ENCODE peak calls at places on chromosomes 11 and 22, in six cellular contexts. F is mucosa of gallbladder; B is stimulated activated naive CD4-positive, alpha-beta T cell; R is stimulated activated CD4-positive, alpha-beta T cell treated with anti-CD3 and anti-CD28 coated beads, Interleukin-12 subunit alpha, Interleukin-12 subunit beta, amount 100 ng/mL, for 24 hours; N is RCC 7860; L is GM23248. K is an unnamed sample.
A peak's percentile ranks its signal among the peaks of the same experiment; 100 is the strongest.

GRCh38 chr22:36966851-36967535 is 52.3 kb downstream of the TST start:
- DNase-seq in R (no peak), L (peak; percentile 44), F (no peak), B (no peak), N (no peak), K (no peak)

GRCh38 chr22:45579306-45579705 is 76.6 kb downstream of the FBLN1 start:
- DNase-seq in F (no peak), L (no peak), B (no peak), R (no peak), N (no peak), K (no peak)

GRCh38 chr22:46053563-46054090 is 76.7 kb upstream of the WNT7B start:
- DNase-seq in N (peak; percentile 47), F (peak; percentile 72), B (peak; percentile 49), L (peak; percentile 87), R (peak; percentile 34), K (peak; percentile 85)

GRCh38 chr22:23183107-23183698 is 2.9 kb downstream of the BCR start:
- DNase-seq in B (no peak), R (no peak), N (peak; percentile 49), L (peak; percentile 75), F (no peak), K (peak; percentile 46)

GRCh38 chr22:26326803-26327202 is 102.3 kb upstream of the ASPHD2 start:
- DNase-seq in R (no peak), L (no peak), F (peak; percentile 13), B (no peak), N (no peak), K (no peak)

GRCh38 chr11:34201130-34201529 is 95.7 kb downstream of the NAT10 start:
- DNase-seq in L (no peak), B (no peak), N (no peak), R (no peak), F (no peak), K (no peak)

GRCh38 chr11:1084561-1085439 is 10.1 kb downstream of the MUC2 start:
- DNase-seq in F (no peak), N (no peak), L (no peak), B (no peak), R (no peak), K (no peak)

GRCh38 chr11:129115652-129116585 is 76.2 kb downstream of the ARHGAP32 start:
- DNase-seq in F (no peak), L (peak; percentile 63), R (no peak), B (no peak), N (peak; percentile 33), K (no peak)

GRCh38 chr11:27995082-27995481 is 112.9 kb downstream of the KIF18A start:
- DNase-seq in F (no peak), N (no peak), B (no peak), R (no peak), L (peak; percentile 78), K (no peak)

GRCh38 chr22:40853961-40854360 is 2.5 kb downstream of the ST13 start:
- DNase-seq in R (no peak), N (no peak), L (peak; percentile 48), F (no peak), B (no peak), K (no peak)

GRCh38 chr11:68749061-68749491 is 2.2 kb downstream of the TESMIN start:
- DNase-seq in B (no peak), N (no peak), F (no peak), R (no peak), L (no peak), K (no peak)

GRCh38 chr22:19598054-19598855 is 74.0 kb upstream of the CLDN5 start:
- DNase-seq in B (no peak), R (no peak), L (peak; percentile 19), F (no peak), N (no peak), K (no peak)

GRCh38 chr11:64296236-64296635 is 3.9 kb upstream of the CATSPERZ start:
- DNase-seq in B (no peak), L (peak; percentile 60), R (no peak), F (no peak), N (no peak), K (no peak)

GRCh38 chr11:3834349-3835099 is 6.2 kb downstream of the RHOG start:
- DNase-seq in N (no peak), L (no peak), F (no peak), R (no peak), B (no peak), K (no peak)

GRCh38 chr11:3840289-3840869 is 380 bp downstream of the RHOG start:
- DNase-seq in L (peak; percentile 38), N (no peak), R (no peak), B (peak; percentile 26), F (no peak), K (no peak)

GRCh38 chr11:115920841-115921480 is 416.7 kb upstream of the CADM1 start:
- DNase-seq in R (no peak), L (no peak), N (peak; percentile 91), B (no peak), F (no peak), K (no peak)

GRCh38 chr22:20571078-20571503 is 63.7 kb downstream of the MED15 start:
- DNase-seq in L (no peak), R (no peak), B (no peak), N (no peak), F (no peak), K (no peak)

GRCh38 chr11:117898059-117898458 is 21.6 kb upstream of the FXYD6 start:
- DNase-seq in F (no peak), L (no peak), N (no peak), R (no peak), B (no peak), K (no peak)

GRCh38 chr22:40628354-40629042 is 8.0 kb downstream of the MRTFA start:
- DNase-seq in F (no peak), R (no peak), B (no peak), L (peak; percentile 79), N (peak; percentile 55), K (no peak)

GRCh38 chr22:29309332-29310064 is 3.0 kb downstream of the GAS2L1 start:
- DNase-seq in F (no peak), B (no peak), N (no peak), R (no peak), L (peak; percentile 24), K (peak; percentile 68)

GRCh38 chr11:100805509-100806199 is 118.6 kb downstream of the ARHGAP42 start:
- DNase-seq in L (peak; percentile 70), B (no peak), F (no peak), R (no peak), N (no peak), K (no peak)

GRCh38 chr11:12832828-12833227 is 158.6 kb downstream of the TEAD1 start:
- DNase-seq in F (no peak), B (no peak), N (no peak), R (no peak), L (peak; percentile 62), K (no peak)

GRCh38 chr11:111977141-111978027 is 40.2 kb downstream of the DIXDC1 start:
- DNase-seq in B (no peak), L (peak; percentile 78), R (peak; percentile 17), F (peak; percentile 49), N (no peak), K (peak; percentile 77)

GRCh38 chr11:3942160-3942955 is 86.9 kb downstream of the STIM1 start:
- DNase-seq in N (no peak), L (no peak), B (no peak), F (no peak), R (no peak), K (no peak)

GRCh38 chr11:111734383-111735261 is 31.6 kb downstream of the PPP2R1B start:
- DNase-seq in R (no peak), B (no peak), L (peak; percentile 55), N (no peak), F (no peak), K (no peak)

GRCh38 chr22:23325183-23325582 is 144.9 kb downstream of the BCR start:
- DNase-seq in R (no peak), L (no peak), B (no peak), F (no peak), N (no peak), K (no peak)

GRCh38 chr11:128884054-128884453 is 7.1 kb upstream of the KCNJ5 start:
- DNase-seq in N (no peak), R (no peak), L (no peak), B (no peak), F (no peak), K (no peak)

GRCh38 chr11:132200303-132200936 is 830.0 kb downstream of the NTM start:
- DNase-seq in B (no peak), N (no peak), F (no peak), L (no peak), R (no peak), K (no peak)

GRCh38 chr11:86068138-86068861 is 584 bp downstream of the PICALM start:
- DNase-seq in R (no peak), N (no peak), L (peak; percentile 60), B (peak; percentile 17), F (peak; percentile 23), K (peak; percentile 33)

GRCh38 chr11:63710476-63711217 is 29.3 kb downstream of the RTN3 start:
- DNase-seq in N (no peak), R (no peak), L (peak; percentile 84), B (no peak), F (no peak), K (no peak)

GRCh38 chr11:64321533-64321932 is 3.6 kb downstream of the PRDX5 start:
- DNase-seq in B (no peak), F (no peak), R (no peak), L (no peak), N (peak; percentile 5), K (no peak)

GRCh38 chr11:3866206-3866605 is 10.7 kb downstream of the STIM1 start:
- DNase-seq in B (no peak), R (no peak), L (no peak), N (no peak), F (no peak), K (peak; percentile 12)

GRCh38 chr11:100563541-100564280 is 123.4 kb upstream of the ARHGAP42 start:
- DNase-seq in F (no peak), L (peak; percentile 24), N (no peak), B (no peak), R (no peak), K (no peak)

GRCh38 chr22:46148885-46149492 is 1.3 kb upstream of the PPARA start:
- DNase-seq in R (no peak), F (no peak), B (no peak), L (no peak), N (no peak), K (no peak)

GRCh38 chr11:24837112-24837511 is 340.3 kb downstream of the LUZP2 start:
- DNase-seq in N (no peak), L (no peak), B (no peak), R (no peak), F (no peak), K (no peak)

GRCh38 chr11:128860571-128861361 is 6.3 kb downstream of the KCNJ1 start:
- DNase-seq in F (no peak), N (no peak), R (no peak), B (no peak), L (peak; percentile 90), K (no peak)

GRCh38 chr11:102666331-102666957 is 39.1 kb downstream of the MMP27 start:
- DNase-seq in F (peak; percentile 17), N (peak; percentile 21), L (peak; percentile 74), R (no peak), B (no peak), K (no peak)

GRCh38 chr11:118009821-118010737 is 23.9 kb downstream of the IL10RA start:
- DNase-seq in B (no peak), L (no peak), R (no peak), N (no peak), F (no peak), K (no peak)

GRCh38 chr22:45240137-45240809 is 421 bp downstream of the KIAA0930 start:
- DNase-seq in B (peak; percentile 12), L (peak; percentile 78), N (no peak), R (peak; percentile 16), F (no peak), K (no peak)

K was measured in heart right ventricle.